ENCODE peak calls at places on chromosome 14, in four cellular contexts. P is uterus, E is PC-9, X is cardiac muscle cell. G is an unnamed sample.

GRCh38 chr14:63677891-63678379 is 36.3 kb upstream of the WDR89 start:
- DNase-seq in P (no peak), E (peak; percentile 51), X (no peak), G (no peak)

GRCh38 chr14:100537701-100538565 is 49.3 kb downstream of the BEGAIN start:
- DNase-seq in P (peak; percentile 36), E (no peak), X (no peak), G (no peak)

GRCh38 chr14:90275820-90276219 is 19.5 kb downstream of the PSMC1 start:
- DNase-seq in P (no peak), E (no peak), X (no peak), G (no peak)

GRCh38 chr14:98564541-98564940 is 707.5 kb downstream of the BCL11B start:
- DNase-seq in P (no peak), E (no peak), X (no peak), G (no peak)

GRCh38 chr14:63045234-63045611 is at the start of gene KCNH5:
- DNase-seq in P (peak; percentile 18), E (no peak), X (peak; percentile 90), G (no peak)

GRCh38 chr14:100398044-100398443 is 74.9 kb downstream of the SLC25A47 start:
- DNase-seq in P (no peak), E (no peak), X (no peak), G (peak; percentile 54)

GRCh38 chr14:52356025-52356424 is 41.9 kb downstream of the PTGER2 start:
- DNase-seq in P (no peak), E (no peak), X (no peak), G (no peak)

GRCh38 chr14:104048758-104049496 is 36.6 kb upstream of the ASPG start:
- DNase-seq in P (no peak), E (no peak), X (peak; percentile 13), G (no peak)

GRCh38 chr14:72443991-72444431 is 449.9 kb downstream of the DPF3 start:
- DNase-seq in P (no peak), E (no peak), X (no peak), G (no peak)

GRCh38 chr14:105488781-105489606 is 2.1 kb upstream of the TEDC1 start:
- DNase-seq in P (peak; percentile 39), E (no peak), X (no peak), G (no peak)

GRCh38 chr14:34361504-34362011 is 100.5 kb downstream of the SPTSSA start:
- DNase-seq in P (peak; percentile 43), E (no peak), X (no peak), G (no peak)

GRCh38 chr14:24274101-24274543 is 2.7 kb upstream of the RABGGTA start:
- DNase-seq in P (no peak), E (peak; percentile 41), X (no peak), G (no peak)

GRCh38 chr14:68683326-68683725 is 109.5 kb downstream of the ZFP36L1 start:
- DNase-seq in P (no peak), E (no peak), X (no peak), G (no peak)

GRCh38 chr14:42469637-42470426 is 863.2 kb downstream of the LRFN5 start:
- DNase-seq in P (no peak), E (no peak), X (no peak), G (no peak)

GRCh38 chr14:44417809-44418208 is 89.3 kb downstream of the FSCB start:
- DNase-seq in P (no peak), E (no peak), X (no peak), G (no peak)
- H3K9me3 ChIP-seq in P (no peaks in the 10 kb centered on the region), E (no peaks in the 10 kb centered on the region), X (no peaks in the 10 kb centered on the region), G (peaks cover 72% of the 10 kb centered on the region)

DNA sequence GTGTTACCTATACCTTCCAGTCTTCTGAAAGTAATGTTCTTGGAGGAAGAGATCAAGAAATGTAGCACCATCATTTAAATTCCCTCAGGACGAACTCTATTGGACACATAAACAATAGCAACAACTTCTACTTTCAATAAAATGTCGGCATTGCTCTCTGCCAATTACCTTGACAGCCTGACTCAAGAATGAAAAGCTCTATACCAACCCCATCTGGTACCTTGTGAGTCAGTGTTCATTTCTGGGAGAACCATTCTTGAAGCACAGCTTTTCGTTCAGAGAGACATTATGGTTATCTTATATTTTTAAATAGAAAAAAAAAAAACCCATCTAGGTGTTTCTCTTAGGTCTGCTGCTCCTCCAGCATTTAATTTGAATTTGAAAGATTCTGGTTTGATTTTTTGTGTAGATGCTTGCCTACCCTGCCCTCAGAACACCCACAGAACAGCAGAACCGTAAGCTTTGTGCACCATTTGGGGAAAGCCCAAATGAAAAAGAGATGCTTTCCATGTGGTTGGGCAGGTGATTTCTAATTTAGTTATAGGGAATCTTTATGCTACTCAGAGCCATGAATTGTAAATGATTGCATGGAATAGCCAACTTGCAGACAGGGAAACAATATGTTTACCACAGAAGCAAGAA is 156.0 kb downstream of the SAMD4A start:
- DNase-seq in P (no peak), E (no peak), X (peak; percentile 55), G (peak; percentile 30)
- TF ChIP-seq CTCF in P (no peak), E (no peak), X (peak; percentile 62), G (peak; percentile 38)

DNA sequence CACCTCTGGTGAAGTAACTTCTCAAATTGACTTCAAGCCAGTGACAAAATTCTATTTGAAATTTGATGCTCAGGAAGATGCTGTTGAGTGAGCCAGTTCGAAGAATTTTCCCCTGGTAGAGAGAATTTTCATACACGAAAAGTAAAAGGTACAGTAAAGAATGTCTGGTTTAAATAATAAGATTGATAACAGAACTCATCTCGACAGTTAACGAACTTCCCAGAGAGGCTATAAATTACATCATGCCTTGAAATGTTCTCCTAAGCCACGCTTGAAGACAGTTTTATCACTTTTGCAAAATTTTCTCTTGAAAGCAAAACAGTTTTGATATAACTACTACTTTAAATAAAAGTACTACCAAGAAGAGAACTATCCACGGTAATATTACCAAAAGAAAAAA is 14.4 kb upstream of the OR11G2 start:
- DNase-seq in P (no peak), E (no peak), X (no peak), G (no peak)
- H3K9me3 ChIP-seq in P (no peaks in the 10 kb centered on the region), E (no peaks in the 10 kb centered on the region), X (no peaks in the 10 kb centered on the region), G (no peaks in the 10 kb centered on the region)

GRCh38 chr14:55297611-55298323 is 26.5 kb downstream of the FBXO34 start:
- DNase-seq in P (no peak), E (peak; percentile 55), X (no peak), G (no peak)
- TF ChIP-seq CTCF in P (no peak), E (no peak), X (no peak), G (peak; percentile 37)

GRCh38 chr14:47826809-47827208 is 151.4 kb upstream of the MDGA2 start:
- DNase-seq in P (no peak), E (no peak), X (no peak), G (no peak)

GRCh38 chr14:47821134-47821533 is 145.7 kb upstream of the MDGA2 start:
- DNase-seq in P (no peak), E (no peak), X (no peak), G (no peak)

DNA sequence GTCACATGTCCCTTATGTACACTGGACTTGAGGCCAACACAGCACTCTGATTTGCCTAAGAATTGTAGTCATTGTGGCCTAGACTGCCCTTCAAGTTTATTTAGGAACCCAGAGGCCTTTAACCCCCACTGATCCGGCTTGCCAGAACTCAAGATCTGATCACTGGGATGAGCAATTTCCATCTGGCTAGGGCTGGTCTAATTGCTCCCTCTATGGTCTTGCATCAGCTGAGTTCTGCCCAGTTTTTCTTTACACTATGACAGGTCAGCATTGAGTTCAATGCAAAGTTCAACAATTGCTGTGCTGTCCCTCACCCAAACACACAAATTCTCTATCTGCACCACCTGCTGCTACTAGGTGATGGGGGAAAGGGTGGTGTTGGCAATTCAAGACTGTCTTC is 146.9 kb upstream of the MDGA2 start:
- DNase-seq in P (no peak), E (no peak), X (no peak), G (no peak)
- H3K9me3 ChIP-seq in P (no peaks in the 10 kb centered on the region), E (no peaks in the 10 kb centered on the region), X (no peaks in the 10 kb centered on the region), G (no peaks in the 10 kb centered on the region)

GRCh38 chr14:93954516-93954830 is 21.9 kb downstream of the ASB2 start:
- DNase-seq in P (no peak), E (no peak), X (peak; percentile 25), G (no peak)

GRCh38 chr14:93953739-93954515 is 22.4 kb downstream of the ASB2 start:
- DNase-seq in P (no peak), E (no peak), X (no peak), G (no peak)

GRCh38 chr14:93951798-93952540 is 24.4 kb downstream of the ASB2 start:
- DNase-seq in P (no peak), E (no peak), X (no peak), G (no peak)

GRCh38 chr14:93952829-93953228 is 23.5 kb downstream of the ASB2 start:
- DNase-seq in P (no peak), E (no peak), X (no peak), G (no peak)

DNA sequence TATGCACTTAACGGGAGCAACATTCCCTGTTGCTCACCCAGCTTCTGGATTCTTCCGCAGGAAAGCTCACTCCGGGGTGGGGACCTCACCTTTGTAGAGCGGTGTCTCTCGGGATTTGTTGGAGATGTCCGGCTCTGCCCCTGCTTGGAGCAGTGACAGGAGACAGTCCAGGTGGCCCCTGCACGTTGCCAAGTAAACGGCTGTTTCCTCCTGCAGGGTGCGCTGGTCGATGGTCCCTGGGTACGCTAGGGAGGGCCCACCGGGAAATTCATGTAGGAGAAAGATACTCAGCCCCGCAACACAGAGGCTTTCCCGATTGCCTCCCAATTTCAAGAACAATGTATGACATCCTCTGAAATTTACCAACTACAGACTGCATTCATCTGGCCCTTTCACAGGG is 23.1 kb downstream of the ASB2 start:
- DNase-seq in P (no peak), E (no peak), X (peak; percentile 37), G (no peak)
- TF ChIP-seq CTCF in P (no peak), E (no peak), X (peak; percentile 8), G (no peak)

GRCh38 chr14:37599527-37600368 is 4.3 kb downstream of the TTC6 start:
- DNase-seq in P (no peak), E (no peak), X (no peak), G (no peak)
- H3K9me3 ChIP-seq in P (no peaks in the 10 kb centered on the region), E (no peaks in the 10 kb centered on the region), X (no peaks in the 10 kb centered on the region), G (no peaks in the 10 kb centered on the region)